ENCODE peak calls at places on chromosomes 7 and 10, in ten cellular contexts. T is CD8-positive, alpha-beta memory T cell; D is pancreas; U is tibial nerve; K is left ventricle myocardium inferior; L is neural progenitor cell; C is heart right ventricle; J is hepatocyte; Y is IMR-90; A is A549. Z is an unnamed sample.

GRCh38 chr10:89369142-89370105 is 8.4 kb upstream of the IFIT1B start:
- DNase-seq in C (no peak), U (no peak), Y (peak; percentile 60), L (peak; percentile 29), D (no peak), J (peak; percentile 50), T (no peak), K (no peak), A (no peak), Z (no peak)

GRCh38 chr7:30168800-30169584 is 34.2 kb downstream of the MTURN start:
- DNase-seq in A (peak; percentile 36), J (peak; percentile 36), L (peak; percentile 39), Y (peak; percentile 89), U (no peak), C (no peak), T (no peak), D (no peak), K (no peak), Z (no peak)

GRCh38 chr10:78178940-78179339 is 145.3 kb downstream of the RPS24 start:
- DNase-seq in T (no peak), J (no peak), C (no peak), L (no peak), D (no peak), A (no peak), Y (peak; percentile 56), K (no peak), U (no peak), Z (no peak)

GRCh38 chr7:66187894-66188293 is 17.2 kb upstream of the TPST1 start:
- DNase-seq in K (peak; percentile 28), Y (no peak), A (no peak), T (no peak), J (peak; percentile 73), C (peak; percentile 25), U (peak; percentile 80), L (no peak), D (no peak), Z (no peak)

GRCh38 chr7:156608176-156608478 is 32.4 kb upstream of the RNF32 start:
- DNase-seq in L (no peak), J (no peak), A (no peak), U (no peak), D (no peak), Y (no peak), K (no peak), C (no peak), T (no peak), Z (no peak)

GRCh38 chr10:70974351-70974901 is 86.1 kb upstream of the PCBD1 start:
- DNase-seq in K (no peak), A (peak; percentile 49), J (peak; percentile 20), T (no peak), U (no peak), C (no peak), Y (peak; percentile 4), D (no peak), L (no peak), Z (no peak)

GRCh38 chr10:119006451-119007210 is 22.9 kb upstream of the NANOS1 start:
- DNase-seq in D (peak; percentile 42), U (peak; percentile 77), C (no peak), Y (peak; percentile 100), K (no peak), T (no peak), L (no peak), A (peak; percentile 89), J (peak; percentile 84), Z (no peak)

GRCh38 chr7:22052221-22052639 is 106.5 kb upstream of the CDCA7L start:
- DNase-seq in A (no peak), K (no peak), U (no peak), J (no peak), T (no peak), Y (no peak), C (no peak), D (no peak), L (peak; percentile 40), Z (no peak)

GRCh38 chr10:31186225-31187010 is 132.6 kb upstream of the ZEB1 start:
- DNase-seq in C (no peak), D (no peak), A (no peak), T (no peak), U (no peak), K (no peak), Y (no peak), L (peak; percentile 36), J (no peak), Z (no peak)

GRCh38 chr7:138363721-138364120 is 96.3 kb upstream of the TRIM24 start:
- DNase-seq in U (no peak), J (no peak), Y (no peak), K (no peak), A (no peak), T (no peak), L (no peak), D (no peak), C (no peak), Z (no peak)

GRCh38 chr7:28407643-28408042 is 4.7 kb upstream of the CREB5 start:
- DNase-seq in A (peak; percentile 34), Y (peak; percentile 83), U (peak; percentile 55), K (no peak), D (no peak), C (no peak), T (no peak), L (no peak), J (peak; percentile 42), Z (no peak)

GRCh38 chr10:132546567-132547420 is 9.2 kb downstream of the INPP5A start:
- DNase-seq in Y (no peak), C (no peak), L (no peak), A (no peak), T (no peak), U (no peak), D (peak; percentile 78), J (no peak), K (peak; percentile 18), Z (no peak)

GRCh38 chr7:117385340-117386124 is 41.8 kb downstream of the ASZ1 start:
- DNase-seq in J (peak; percentile 25), L (no peak), D (no peak), K (no peak), Y (peak; percentile 53), A (no peak), C (no peak), U (no peak), T (no peak), Z (no peak)

GRCh38 chr7:26616235-26616634 is 248.2 kb downstream of the SKAP2 start:
- DNase-seq in L (no peak), Y (no peak), K (no peak), A (no peak), J (no peak), T (no peak), C (no peak), D (no peak), U (no peak), Z (no peak)

GRCh38 chr7:70805360-70805759 is 326.6 kb upstream of the GALNT17 start:
- DNase-seq in J (no peak), T (no peak), Y (no peak), K (no peak), C (no peak), D (no peak), L (no peak), A (no peak), U (no peak), Z (no peak)

GRCh38 chr7:141700848-141701371 is 1.1 kb downstream of the DENND11 start:
- DNase-seq in D (peak; percentile 16), J (no peak), L (no peak), C (no peak), Y (no peak), K (no peak), T (no peak), A (no peak), U (no peak), Z (no peak)

GRCh38 chr7:105685099-105685609 is 103.9 kb upstream of the EFCAB10 start:
- DNase-seq in A (no peak), K (no peak), D (no peak), L (no peak), C (no peak), T (no peak), Y (peak; percentile 59), U (no peak), J (no peak), Z (no peak)

GRCh38 chr10:4477664-4478063 is 348.3 kb upstream of the AKR1E2 start:
- DNase-seq in J (no peak), K (no peak), A (no peak), C (no peak), U (no peak), D (no peak), T (no peak), Y (no peak), L (no peak), Z (no peak)

GRCh38 chr7:115635876-115636275 is 394.7 kb downstream of the TFEC start:
- DNase-seq in C (no peak), T (no peak), D (no peak), Y (no peak), K (no peak), A (no peak), U (no peak), J (no peak), L (no peak), Z (no peak)

GRCh38 chr10:8416755-8417154 is 362.3 kb downstream of the GATA3 start:
- DNase-seq in Y (no peak), C (no peak), J (no peak), D (no peak), U (no peak), A (no peak), K (no peak), T (peak; percentile 78), L (no peak), Z (no peak)

GRCh38 chr7:36638140-36638539 is 86.2 kb downstream of the AOAH start:
- DNase-seq in C (no peak), L (peak; percentile 51), T (no peak), K (no peak), Y (no peak), D (no peak), J (no peak), A (no peak), U (no peak), Z (no peak)

GRCh38 chr10:68957654-68958053 is 1.7 kb downstream of the DDX21 start:
- DNase-seq in U (no peak), T (no peak), K (no peak), L (no peak), J (no peak), C (no peak), A (no peak), Y (no peak), D (no peak), Z (no peak)
- H3K27ac ChIP-seq in U (no peak overlapping the region), T (peak overlapping the region; percentile 98), K (peak overlapping the region; percentile 90), L (no peak overlapping the region), J (peak overlapping the region; percentile 96), C (no peak overlapping the region), A (peak overlapping the region; percentile 98), Y (no peak overlapping the region), D (no peak overlapping the region), Z (peak overlapping the region; percentile 98)

GRCh38 chr7:47570649-47571050 is 11.3 kb downstream of the TNS3 start:
- DNase-seq in D (peak; percentile 45), A (no peak), T (no peak), J (no peak), K (no peak), L (no peak), U (no peak), C (no peak), Y (peak; percentile 84), Z (no peak)
- H3K4me1 ChIP-seq in D (peaks cover 78% of the 10 kb centered on the region), A (peaks cover 99% of the 10 kb centered on the region), T (no peaks in the 10 kb centered on the region), J (peaks cover 65% of the 10 kb centered on the region), K (peaks cover 54% of the 10 kb centered on the region), L (peaks cover 4% of the 10 kb centered on the region), U (peaks cover 88% of the 10 kb centered on the region), C (peaks cover 75% of the 10 kb centered on the region), Y (peaks cover 36% of the 10 kb centered on the region), Z (no peaks in the 10 kb centered on the region)

GRCh38 chr7:98280791-98281756 is at the start of gene BRI3:
- DNase-seq in U (peak; percentile 89), T (peak; percentile 92), L (peak; percentile 97), K (peak; percentile 96), D (peak; percentile 89), C (peak; percentile 95), Y (peak; percentile 73), J (peak; percentile 98), A (peak; percentile 85), Z (peak; percentile 90)
- H3K4me3 ChIP-seq in U (peak within 1 kb of the TSS; percentile 98), T (peak within 1 kb of the TSS; percentile 76), L (peak within 1 kb of the TSS; percentile 99), K (peak within 1 kb of the TSS; percentile 89), D (peak within 1 kb of the TSS; percentile 86), C (peak within 1 kb of the TSS; percentile 90), Y (peak within 1 kb of the TSS; percentile 88), J (peak within 1 kb of the TSS; percentile 98), A (peak within 1 kb of the TSS; percentile 98), Z (peak within 1 kb of the TSS; percentile 89)

GRCh38 chr10:93437946-93438795 is 44.0 kb downstream of the MYOF start:
- DNase-seq in U (no peak), J (peak; percentile 47), Y (peak; percentile 73), T (no peak), K (no peak), A (no peak), L (peak; percentile 63), C (no peak), D (no peak), Z (no peak)
- H3K27ac ChIP-seq in U (peak overlapping the region; percentile 98), J (peak overlapping the region; percentile 95), Y (peak overlapping the region; percentile 91), T (no peak overlapping the region), K (peak overlapping the region; percentile 97), A (peak overlapping the region; percentile 97), L (no peak overlapping the region), C (peak overlapping the region; percentile 97), D (peak overlapping the region; percentile 90), Z (no peak overlapping the region)

Z was measured in effector memory CD4-positive, alpha-beta T cell.